ENCODE peak calls at places on chromosomes 13 and 19, in eight cellular contexts. N, J, I, S, E, C, O and U are unnamed samples.

GRCh38 chr13:73462241-73462640 is 403.4 kb downstream of the KLF5 start:
- DNase-seq in N (no peak), I (no peak), O (no peak), C (no peak), J (no peak), E (no peak), S (peak), U (no peak)

GRCh38 chr19:21835429-21835809 is 563 bp downstream of the ZNF43 start:
- DNase-seq in O (no peak), J (no peak), C (no peak), E (no peak), S (no peak), I (no peak), N (no peak), U (no peak)

GRCh38 chr19:58476498-58477015 is 405 bp downstream of the ZNF446 start:
- DNase-seq in O (no peak), C (peak), E (no peak), N (no peak), J (no peak), I (no peak), S (no peak), U (no peak)

GRCh38 chr19:50204811-50205675 is 1.6 kb downstream of the MYH14 start:
- DNase-seq in C (no peak), E (no peak), S (no peak), I (no peak), N (peak), J (no peak), O (no peak), U (no peak)

GRCh38 chr13:106561551-106562170 is 6.3 kb downstream of the ARGLU1 start:
- DNase-seq in J (no peak), O (no peak), S (no peak), E (no peak), I (no peak), N (no peak), C (peak), U (peak)

GRCh38 chr19:57443121-57443696 is 8.1 kb downstream of the ZNF749 start:
- DNase-seq in N (no peak), S (no peak), I (no peak), C (no peak), O (no peak), J (no peak), E (no peak), U (no peak)

GRCh38 chr13:45082964-45083363 is 37.3 kb upstream of the GTF2F2 start:
- DNase-seq in C (no peak), I (no peak), E (no peak), J (no peak), S (no peak), O (no peak), N (no peak), U (no peak)

GRCh38 chr13:31747271-31747670 is 7.9 kb downstream of the RXFP2 start:
- DNase-seq in C (no peak), I (no peak), J (no peak), E (no peak), N (no peak), S (no peak), O (no peak), U (no peak)

GRCh38 chr19:8665468-8666213 is 33.0 kb downstream of the ACTL9 start:
- DNase-seq in N (no peak), J (no peak), I (no peak), S (no peak), O (no peak), C (no peak), E (no peak), U (no peak)

GRCh38 chr13:103788061-103788652 is 721.9 kb upstream of the SLC10A2 start:
- DNase-seq in I (no peak), O (no peak), C (peak), N (no peak), E (no peak), J (no peak), S (peak), U (no peak)

GRCh38 chr19:48290341-48290922 is 20.6 kb downstream of the ZNF114 start:
- DNase-seq in O (no peak), E (no peak), S (peak), C (peak), N (no peak), J (no peak), I (no peak), U (peak)

GRCh38 chr19:3982701-3983541 is 2.3 kb downstream of the EEF2 start:
- DNase-seq in O (no peak), J (no peak), E (no peak), S (no peak), I (no peak), N (no peak), C (peak), U (peak)

GRCh38 chr19:38263696-38264485 is 482 bp upstream of the SPINT2 start:
- DNase-seq in E (peak), I (peak), C (peak), J (no peak), N (peak), S (no peak), O (peak), U (peak)

GRCh38 chr13:50152655-50153309 is 137.5 kb downstream of the KCNRG start:
- DNase-seq in E (no peak), O (no peak), C (no peak), N (no peak), J (no peak), S (peak), I (no peak), U (no peak)

GRCh38 chr13:69619651-69620050 is 488.0 kb upstream of the ATXN8OS start:
- DNase-seq in O (no peak), E (no peak), S (no peak), N (no peak), C (no peak), J (no peak), I (no peak), U (no peak)

GRCh38 chr13:21034602-21035190 is 26.7 kb downstream of the LATS2 start:
- DNase-seq in J (no peak), I (no peak), S (peak), N (no peak), E (no peak), C (no peak), O (no peak), U (peak)

GRCh38 chr19:35608250-35608649 is 4.3 kb upstream of the HAUS5 start:
- DNase-seq in N (no peak), E (no peak), J (no peak), I (no peak), O (no peak), C (no peak), S (peak), U (no peak)

GRCh38 chr19:24140099-24140498 is 53.1 kb downstream of the ZNF254 start:
- DNase-seq in I (peak), E (no peak), J (no peak), O (no peak), S (no peak), C (no peak), N (no peak), U (peak)

GRCh38 chr19:34269968-34270621 is 15.7 kb downstream of the GARRE1 start:
- DNase-seq in J (peak), E (peak), I (peak), S (no peak), O (peak), C (peak), N (peak), U (peak)

GRCh38 chr19:51181913-51182419 is 39.9 kb downstream of the SIGLEC7 start:
- DNase-seq in N (no peak), C (no peak), S (no peak), E (no peak), J (no peak), I (peak), O (no peak), U (no peak)